ENCODE peak calls at places on chromosome 18, in eight cellular contexts. N is lung, V is ovary, W is adrenal gland, R is cardiac fibroblast, G is dorsolateral prefrontal cortex, P is endothelial cell, T is IMR-90. E is an unnamed sample.

GRCh38 chr18:37716106-37716708 is 150.6 kb upstream of the CELF4 start:
- DNase-seq in W (no peak), V (no peak), T (no peak), N (no peak), G (no peak), R (no peak), P (no peak), E (no peak)

GRCh38 chr18:50944245-50944917 is 23.5 kb upstream of the ELAC1 start:
- DNase-seq in P (no peak), N (no peak), T (no peak), V (no peak), R (peak), W (no peak), G (no peak), E (no peak)

GRCh38 chr18:12532661-12533060 is 124.9 kb downstream of the PRELID3A start:
- DNase-seq in V (no peak), W (no peak), R (no peak), G (no peak), T (no peak), P (no peak), N (no peak), E (no peak)

GRCh38 chr18:61597321-61597720 is 264.1 kb downstream of the CDH20 start:
- DNase-seq in G (no peak), P (no peak), R (no peak), N (no peak), W (no peak), T (no peak), V (no peak), E (no peak)

GRCh38 chr18:12686100-12686499 is 16.4 kb downstream of the CEP76 start:
- DNase-seq in P (no peak), V (no peak), T (peak), W (no peak), R (peak), N (no peak), G (no peak), E (no peak)

GRCh38 chr18:44715245-44715644 is 34.6 kb downstream of the SETBP1 start:
- DNase-seq in R (peak), P (no peak), V (no peak), W (no peak), T (no peak), N (peak), G (no peak), E (peak)

GRCh38 chr18:45670281-45670962 is 53.6 kb upstream of the SLC14A1 start:
- DNase-seq in N (no peak), W (peak), T (peak), R (peak), V (no peak), G (no peak), P (no peak), E (no peak)

GRCh38 chr18:2856499-2856898 is 9.7 kb downstream of the EMILIN2 start:
- DNase-seq in G (no peak), R (peak), W (no peak), N (no peak), P (no peak), T (no peak), V (no peak), E (no peak)

GRCh38 chr18:31942301-31942998 is 478 bp downstream of the TRAPPC8 start:
- DNase-seq in P (peak), R (peak), V (no peak), W (peak), N (peak), T (peak), G (peak), E (no peak)

GRCh38 chr18:30682667-30683066 is 359.9 kb downstream of the DSC3 start:
- DNase-seq in T (no peak), V (no peak), G (no peak), R (no peak), N (no peak), W (no peak), P (no peak), E (no peak)

GRCh38 chr18:39389800-39390379 is 1824.3 kb upstream of the CELF4 start:
- DNase-seq in V (no peak), R (peak), P (no peak), N (no peak), T (no peak), W (no peak), G (no peak), E (no peak)

GRCh38 chr18:61754039-61754583 is 138.7 kb downstream of the RNF152 start:
- DNase-seq in P (no peak), T (no peak), G (no peak), R (no peak), N (no peak), V (no peak), W (no peak), E (no peak)

GRCh38 chr18:69400253-69400975 is at the start of gene DOK6:
- DNase-seq in V (peak), T (peak), W (no peak), G (peak), P (peak), R (peak), N (no peak), E (peak)

GRCh38 chr18:5975111-5975622 is 79.8 kb upstream of the TMEM200C start:
- DNase-seq in R (peak), V (no peak), W (no peak), T (peak), P (no peak), N (no peak), G (no peak), E (no peak)

GRCh38 chr18:45416168-45416567 is 199.1 kb upstream of the SLC14A2 start:
- DNase-seq in W (peak), G (no peak), V (no peak), N (no peak), P (no peak), T (no peak), R (peak), E (peak)

GRCh38 chr18:376307-376706 is 108.5 kb upstream of the THOC1 start:
- DNase-seq in P (no peak), N (no peak), G (no peak), R (peak), T (peak), W (no peak), V (no peak), E (no peak)

GRCh38 chr18:78682716-78683115 is 296.9 kb upstream of the SALL3 start:
- DNase-seq in V (no peak), G (no peak), T (no peak), P (no peak), N (no peak), W (no peak), R (no peak), E (no peak)

GRCh38 chr18:9876867-9877654 is 8.7 kb upstream of the TXNDC2 start:
- DNase-seq in N (peak), G (no peak), W (peak), T (peak), R (peak), P (no peak), V (no peak), E (peak)

GRCh38 chr18:3593381-3593903 is 143.5 kb downstream of the TGIF1 start:
- DNase-seq in V (no peak), W (no peak), T (peak), G (no peak), R (no peak), P (peak), N (no peak), E (no peak)

GRCh38 chr18:60322591-60322990 is 50.0 kb downstream of the MC4R start:
- DNase-seq in W (no peak), G (no peak), T (no peak), R (no peak), P (no peak), V (no peak), N (no peak), E (no peak)

GRCh38 chr18:7725897-7726296 is 158.8 kb downstream of the PTPRM start:
- DNase-seq in R (no peak), T (no peak), V (no peak), P (no peak), N (no peak), G (no peak), W (no peak), E (no peak)
- TF ChIP-seq CTCF in R (no peak), T (no peak), V (no peak), P (no peak), N (no peak), G (no peak), W (no peak), E (no peak)

DNA sequence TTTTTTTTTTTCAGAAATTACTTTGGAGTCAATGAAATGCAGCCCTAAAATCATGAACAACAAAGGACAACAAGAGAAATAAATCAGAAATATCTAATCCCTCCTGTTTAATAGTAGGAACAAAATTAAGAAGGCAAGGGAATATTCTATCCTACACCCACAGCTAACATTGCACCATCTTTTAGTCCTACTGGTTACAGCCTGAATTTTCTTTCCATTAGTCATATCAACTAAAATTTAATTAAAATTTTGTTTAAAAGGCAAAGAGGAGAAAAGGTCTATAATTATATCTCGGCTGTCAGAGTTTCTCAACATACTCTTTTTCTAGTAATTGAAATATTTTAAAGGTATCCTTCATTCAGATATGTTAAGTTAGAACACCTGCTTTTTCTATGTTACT is 61.9 kb downstream of the DTNA start:
- DNase-seq in T (peak), R (peak), G (no peak), V (no peak), N (no peak), W (no peak), P (no peak), E (no peak)
- TF ChIP-seq CTCF in T (no peak), R (no peak), G (no peak), V (no peak), N (no peak), W (no peak), P (no peak), E (no peak)

GRCh38 chr18:49335677-49336076 is 124.8 kb downstream of the DYM start:
- DNase-seq in P (peak), R (no peak), V (no peak), G (no peak), N (no peak), W (no peak), T (no peak), E (no peak)
- TF ChIP-seq CTCF in P (peak), R (no peak), V (no peak), G (no peak), N (no peak), W (no peak), T (no peak), E (no peak)

GRCh38 chr18:74065366-74065765 is 82.3 kb downstream of the FBXO15 start:
- DNase-seq in P (no peak), T (no peak), W (no peak), V (no peak), G (no peak), R (no peak), N (no peak), E (no peak)

GRCh38 chr18:74063023-74063422 is 84.6 kb downstream of the FBXO15 start:
- DNase-seq in R (no peak), V (no peak), W (no peak), P (no peak), N (no peak), G (no peak), T (no peak), E (no peak)

GRCh38 chr18:74064510-74064909 is 83.1 kb downstream of the FBXO15 start:
- DNase-seq in P (no peak), R (no peak), T (peak), G (peak), N (no peak), W (no peak), V (no peak), E (no peak)

GRCh38 chr18:74063552-74063951 is 84.1 kb downstream of the FBXO15 start:
- DNase-seq in T (no peak), R (no peak), G (no peak), P (no peak), W (no peak), N (no peak), V (no peak), E (no peak)

GRCh38 chr18:74066018-74066417 is 81.6 kb downstream of the FBXO15 start:
- DNase-seq in P (no peak), R (no peak), V (no peak), N (no peak), G (no peak), T (no peak), W (no peak), E (no peak)
- TF ChIP-seq CTCF in P (no peak), R (no peak), V (no peak), N (no peak), G (no peak), T (no peak), W (no peak), E (no peak)

DNA sequence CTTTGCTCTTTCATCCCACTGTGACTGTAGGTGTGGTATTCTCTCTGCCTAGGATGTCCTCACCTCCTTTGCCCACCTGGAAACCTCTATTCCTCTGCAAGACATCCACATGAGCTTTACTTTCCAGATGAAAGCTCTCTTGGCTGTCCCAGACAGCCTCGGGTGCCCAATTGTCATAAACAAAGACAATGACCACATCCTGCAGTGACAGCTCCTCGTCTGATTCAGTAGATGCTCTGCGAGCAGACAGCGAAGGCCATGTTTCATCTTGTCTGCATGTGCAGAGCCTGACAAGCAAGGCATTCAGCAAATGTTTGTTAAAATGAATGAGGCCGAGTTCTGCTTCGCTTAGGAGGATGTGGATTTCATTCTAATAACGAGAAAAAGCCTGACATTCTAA is 150.8 kb downstream of the MTCL1 start:
- DNase-seq in G (no peak), T (no peak), P (no peak), W (no peak), V (no peak), N (no peak), R (no peak), E (no peak)
- TF ChIP-seq CTCF in G (no peak), T (no peak), P (no peak), W (no peak), V (no peak), N (no peak), R (no peak), E (no peak)

GRCh38 chr18:75130591-75131274 is 78.2 kb downstream of the PTGR3 start:
- DNase-seq in T (peak), G (no peak), V (no peak), W (no peak), R (peak), P (no peak), N (no peak), E (no peak)
- TF ChIP-seq CTCF in T (peak), G (no peak), V (no peak), W (no peak), R (no peak), P (no peak), N (no peak), E (no peak)

DNA sequence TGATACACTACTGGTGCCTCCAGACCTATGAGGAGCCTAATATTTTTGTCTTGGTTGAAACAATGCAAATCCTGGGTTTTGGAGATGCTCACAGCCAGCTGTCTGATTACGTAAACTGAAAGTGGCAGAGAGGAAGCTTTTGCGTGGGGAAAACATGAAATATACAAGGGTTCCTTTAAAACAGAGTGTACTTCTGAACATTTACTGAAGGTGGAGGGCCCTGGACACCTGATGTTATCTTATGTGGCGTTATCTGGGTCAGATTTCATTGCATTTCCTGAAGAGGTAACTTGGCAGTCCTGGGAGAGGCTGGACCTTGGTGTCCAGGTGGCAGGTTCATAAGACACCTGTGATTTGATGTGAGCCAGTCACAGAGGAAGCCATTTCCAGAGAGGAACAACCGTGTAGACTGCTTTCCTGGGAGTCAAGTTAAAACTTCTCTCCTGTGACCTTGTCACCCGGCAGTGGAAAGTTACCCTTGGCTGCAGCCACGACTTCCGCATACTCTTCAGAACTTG is 105.0 kb downstream of the NEDD4L start:
- DNase-seq in V (no peak), G (no peak), N (no peak), R (no peak), T (no peak), W (peak), P (no peak), E (no peak)
- TF ChIP-seq CTCF in V (no peak), G (no peak), N (no peak), R (no peak), T (no peak), W (no peak), P (no peak), E (no peak)

DNA sequence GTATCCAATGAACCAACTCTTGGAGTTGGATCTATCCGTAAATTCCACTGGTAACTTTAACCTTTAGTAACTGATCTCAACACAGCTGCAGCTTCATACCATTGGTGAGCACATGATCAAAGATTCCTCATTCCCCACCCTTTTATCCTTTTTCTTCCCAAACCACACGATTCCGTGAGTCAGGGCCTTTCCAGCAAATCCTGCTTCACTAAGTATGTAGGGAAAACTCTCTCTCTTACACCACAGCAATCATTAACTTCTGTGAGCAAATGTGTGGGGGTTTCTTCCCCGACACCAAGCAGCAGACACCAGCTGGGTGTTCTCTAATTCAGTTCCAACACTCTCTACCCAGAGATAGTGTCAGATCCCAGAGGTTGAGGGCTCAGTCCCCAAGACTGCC is 23.5 kb downstream of the ELP2 start:
- DNase-seq in N (no peak), G (no peak), P (no peak), T (peak), R (peak), W (no peak), V (no peak), E (no peak)
- TF ChIP-seq CTCF in N (no peak), G (no peak), P (no peak), T (no peak), R (no peak), W (no peak), V (no peak), E (no peak)